ENCODE peak calls at places on chromosomes 13 and 19, in four cellular contexts. U is OCI-LY7, E is cardiac muscle cell, D is neural progenitor cell. F is an unnamed sample.

GRCh38 chr13:45238945-45239795 is 38.3 kb upstream of the KCTD4 start:
- DNase-seq in U (no peak), E (peak), D (no peak), F (no peak)

GRCh38 chr13:40666905-40667621 is 622 bp upstream of the FOXO1 start:
- DNase-seq in U (peak), E (no peak), D (peak), F (no peak)

GRCh38 chr19:44653977-44654784 is 10.5 kb downstream of the PVR start:
- DNase-seq in U (peak), E (peak), D (peak), F (peak)

GRCh38 chr13:42594577-42595571 is 20.9 kb downstream of the TNFSF11 start:
- DNase-seq in U (peak), E (peak), D (peak), F (peak)

GRCh38 chr13:113599396-113599795 is 14.8 kb downstream of the TFDP1 start:
- DNase-seq in U (no peak), E (no peak), D (no peak), F (no peak)

GRCh38 chr13:112465251-112466131 is 89.3 kb downstream of the SPACA7 start:
- DNase-seq in U (no peak), E (no peak), D (no peak), F (no peak)

GRCh38 chr13:67520886-67521285 is 290.8 kb upstream of the PCDH9 start:
- DNase-seq in U (no peak), E (no peak), D (no peak), F (no peak)

GRCh38 chr13:37319041-37319443 is 213.6 kb upstream of the CSNK1A1L start:
- DNase-seq in U (no peak), E (no peak), D (no peak), F (no peak)

GRCh38 chr19:17160908-17161307 is 54.2 kb upstream of the USE1 start:
- DNase-seq in U (no peak), E (no peak), D (no peak), F (no peak)

GRCh38 chr13:28466151-28466550 is 28.8 kb downstream of the FLT1 start:
- DNase-seq in U (no peak), E (no peak), D (no peak), F (no peak)

GRCh38 chr13:97975280-97975850 is 21.9 kb downstream of the IPO5 start:
- DNase-seq in U (no peak), E (no peak), D (no peak), F (no peak)

GRCh38 chr19:29495091-29495490 is 30.7 kb upstream of the VSTM2B start:
- DNase-seq in U (no peak), E (no peak), D (no peak), F (no peak)

GRCh38 chr13:113788413-113789135 is 29.5 kb downstream of the TMEM255B start:
- DNase-seq in U (no peak), E (no peak), D (no peak), F (no peak)

GRCh38 chr19:31109626-31110025 is 239.6 kb downstream of the TSHZ3 start:
- DNase-seq in U (no peak), E (no peak), D (no peak), F (no peak)

GRCh38 chr13:114070098-114070799 is 62.2 kb downstream of the RASA3 start:
- DNase-seq in U (no peak), E (no peak), D (no peak), F (no peak)

GRCh38 chr19:58279925-58280316 is 1.2 kb downstream of the ZNF8 start:
- DNase-seq in U (no peak), E (no peak), D (no peak), F (no peak)

GRCh38 chr19:5823579-5824281 is 15.8 kb downstream of the FUT6 start:
- DNase-seq in U (no peak), E (no peak), D (no peak), F (no peak)

GRCh38 chr13:69601661-69602060 is 506.0 kb upstream of the ATXN8OS start:
- DNase-seq in U (no peak), E (no peak), D (no peak), F (no peak)

GRCh38 chr13:44305845-44306244 is 67.8 kb upstream of the SERP2 start:
- DNase-seq in U (no peak), E (no peak), D (peak), F (no peak)

GRCh38 chr13:113950451-113951245 is 23.2 kb downstream of the C13orf46 start:
- DNase-seq in U (no peak), E (no peak), D (no peak), F (no peak)

GRCh38 chr19:18422530-18423191 is 3.5 kb downstream of the SSBP4 start:
- DNase-seq in U (peak), E (no peak), D (no peak), F (peak)

GRCh38 chr13:109162248-109163051 is 533.0 kb downstream of the MYO16 start:
- DNase-seq in U (peak), E (no peak), D (no peak), F (peak)

GRCh38 chr13:91571681-91572080 is 173.3 kb downstream of the GPC5 start:
- DNase-seq in U (no peak), E (no peak), D (no peak), F (no peak)

GRCh38 chr19:13484141-13484540 is 22.1 kb downstream of the CACNA1A start:
- DNase-seq in U (no peak), E (peak), D (no peak), F (no peak)

GRCh38 chr13:75788494-75788991 is 152.4 kb downstream of the LMO7 start:
- DNase-seq in U (no peak), E (peak), D (no peak), F (no peak)

GRCh38 chr19:14146789-14147216 is 10.4 kb upstream of the ASF1B start:
- DNase-seq in U (no peak), E (peak), D (no peak), F (no peak)

GRCh38 chr19:1365964-1366695 is 17.6 kb upstream of the NDUFS7 start:
- DNase-seq in U (no peak), E (no peak), D (no peak), F (no peak)

GRCh38 chr19:1362385-1363257 is 21.1 kb upstream of the NDUFS7 start:
- DNase-seq in U (no peak), E (no peak), D (no peak), F (no peak)

GRCh38 chr19:1363599-1363998 is 20.1 kb upstream of the NDUFS7 start:
- DNase-seq in U (no peak), E (no peak), D (no peak), F (no peak)

GRCh38 chr19:1365306-1365963 is 18.3 kb upstream of the NDUFS7 start:
- DNase-seq in U (no peak), E (no peak), D (no peak), F (no peak)

DNA sequence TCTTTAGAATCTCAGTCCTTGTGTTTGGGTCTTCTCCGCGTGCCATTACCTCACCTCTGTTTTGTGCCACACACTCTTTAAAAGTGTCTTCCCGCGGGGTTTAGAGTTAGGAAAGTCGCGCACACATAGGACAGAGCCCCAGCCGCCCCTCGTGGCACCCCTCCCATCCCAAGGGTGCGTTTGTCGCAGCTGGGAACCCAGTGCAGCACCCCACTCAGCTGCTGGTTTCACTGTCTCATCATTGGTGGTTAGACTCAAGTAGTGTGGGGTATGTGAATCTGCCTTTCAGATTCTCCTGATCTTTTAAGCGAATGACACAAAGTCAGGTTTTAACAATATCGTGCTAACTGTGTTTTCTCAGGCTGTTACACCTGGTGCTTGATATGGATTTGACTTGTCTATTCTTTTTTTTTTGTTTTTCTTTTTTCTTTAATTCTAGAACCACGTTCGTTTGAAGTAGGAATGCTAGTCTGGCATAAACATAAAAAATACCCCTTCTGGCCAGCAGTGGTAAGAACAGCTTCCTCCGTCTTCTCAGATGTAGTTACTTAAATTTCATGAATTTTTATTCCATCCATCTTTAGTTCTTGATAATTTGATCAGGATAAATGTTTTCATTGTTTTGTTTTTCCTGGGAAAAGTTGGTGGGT is 19.5 kb upstream of the NDUFS7 start:
- DNase-seq in U (no peak), E (peak), D (no peak), F (no peak)
- TF ChIP-seq CTCF in U (peak), E (no peak), D (peak), F (no peak)

GRCh38 chr19:3433805-3434540 is 46.4 kb downstream of the SMIM24 start:
- DNase-seq in U (no peak), E (no peak), D (no peak), F (no peak)
- H3K4me3 ChIP-seq in U (peak), E (no peak), D (peak), F (peak)

GRCh38 chr13:82330499-82330898 is 1551.8 kb downstream of the SLITRK1 start:
- DNase-seq in U (peak), E (peak), D (no peak), F (peak)
- TF ChIP-seq CTCF in U (peak), E (peak), D (peak), F (peak)

GRCh38 chr19:15449620-15450527 is at the start of gene WIZ:
- DNase-seq in U (peak), E (peak), D (peak), F (peak)
- H3K4me3 ChIP-seq in U (peak), E (peak), D (peak), F (peak)

DNA sequence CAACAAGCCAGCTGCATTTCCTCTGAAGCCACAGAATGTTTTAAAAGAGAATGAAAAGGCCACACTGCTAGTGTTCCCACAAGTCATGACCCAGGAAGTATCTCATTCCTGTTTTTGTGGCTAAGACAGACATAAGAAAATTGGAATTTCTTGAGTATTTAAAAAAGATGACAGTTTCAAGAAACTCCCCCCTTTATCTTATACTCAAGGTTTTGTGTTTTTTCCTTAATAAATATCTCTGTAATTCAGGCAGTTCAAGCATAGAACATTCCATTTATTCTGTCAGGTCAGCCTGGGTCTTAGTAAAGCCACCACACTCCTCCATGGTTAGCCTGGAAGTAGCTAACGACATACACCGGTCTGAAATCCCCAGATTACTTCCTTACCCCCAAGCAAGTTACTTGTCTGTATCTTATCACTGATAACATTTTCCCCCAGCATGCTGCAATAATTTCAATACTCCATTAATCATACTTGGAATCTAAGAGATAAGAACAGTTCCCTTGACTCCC is 80.8 kb downstream of the COL4A1 start:
- DNase-seq in U (no peak), E (peak), D (no peak), F (no peak)
- TF ChIP-seq CTCF in U (no peak), E (no peak), D (no peak), F (no peak)

GRCh38 chr19:50512112-50512998 is 1.4 kb downstream of the ASPDH start:
- DNase-seq in U (no peak), E (no peak), D (no peak), F (no peak)
- H3K4me3 ChIP-seq in U (peak), E (no peak), D (no peak), F (peak)

DNA sequence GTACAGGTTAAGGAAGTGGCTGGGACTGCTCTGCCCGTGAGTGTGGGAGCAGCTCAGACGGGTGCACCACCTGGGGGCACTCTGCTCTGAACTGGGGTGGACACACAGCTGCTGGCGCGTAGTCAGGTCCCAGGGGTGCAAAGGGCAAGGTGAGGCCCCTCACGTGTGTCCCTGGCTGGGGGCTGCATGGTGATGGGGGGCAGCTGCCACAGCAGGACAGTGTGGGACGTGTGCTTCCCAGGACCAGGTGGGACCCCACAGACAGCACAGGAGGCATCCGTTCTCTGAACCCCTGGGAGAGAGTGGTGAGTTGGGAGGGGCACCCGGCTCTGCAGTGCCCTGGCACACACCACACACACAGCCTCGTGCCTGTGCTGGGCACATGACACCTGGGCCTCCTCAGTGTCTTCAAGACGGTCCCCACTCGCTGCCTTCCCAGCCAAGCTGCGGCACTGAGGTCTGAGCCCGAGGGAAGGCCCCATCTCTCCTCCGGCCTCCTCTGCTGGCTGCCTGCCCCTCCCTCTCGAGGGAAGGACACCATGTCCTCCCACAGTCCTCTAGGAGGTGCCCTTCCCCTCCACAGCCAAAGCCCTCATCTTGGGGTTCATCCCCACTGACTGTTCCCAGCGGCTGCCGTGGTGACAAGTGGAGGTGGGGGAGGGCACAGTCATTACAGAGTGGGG is 24.7 kb downstream of the CILP2 start:
- DNase-seq in U (no peak), E (no peak), D (peak), F (no peak)
- TF ChIP-seq CTCF in U (no peak), E (no peak), D (peak), F (no peak)

GRCh38 chr19:35719402-35720162 is 1.8 kb downstream of the KMT2B start:
- DNase-seq in U (no peak), E (no peak), D (no peak), F (no peak)
- H3K4me3 ChIP-seq in U (peak), E (peak), D (peak), F (peak)

F was measured in GM12865.